ENCODE peak calls at places on chromosome 1, in nine cellular contexts. X is kidney, Y is epithelial cell of esophagus, N is transverse colon, U is uterus, S is cardiac fibroblast, L is spleen, H is pancreas, A is fibroblast of mammary gland. P is an unnamed sample.

GRCh38 chr1:7384121-7384520 is 387.0 kb upstream of the VAMP3 start:
- DNase-seq in L (peak), H (no peak), Y (no peak), X (no peak), S (no peak), U (no peak), N (peak), A (no peak), P (no peak)

GRCh38 chr1:14946567-14947285 is 206.8 kb upstream of the TMEM51 start:
- DNase-seq in N (peak), L (no peak), A (peak), S (peak), X (peak), Y (peak), H (no peak), U (no peak), P (no peak)

GRCh38 chr1:192159034-192159433 is 772 bp downstream of the RGS18 start:
- DNase-seq in Y (no peak), N (no peak), X (no peak), L (no peak), U (no peak), S (no peak), H (no peak), A (no peak), P (no peak)

GRCh38 chr1:37151789-37152188 is 117.5 kb upstream of the GRIK3 start:
- DNase-seq in A (no peak), X (no peak), H (no peak), L (no peak), Y (no peak), U (no peak), S (no peak), N (no peak), P (no peak)

GRCh38 chr1:37620707-37621106 is 14.0 kb downstream of the RSPO1 start:
- DNase-seq in S (peak), Y (peak), X (no peak), A (no peak), N (no peak), U (no peak), H (no peak), L (no peak), P (no peak)

GRCh38 chr1:17732475-17732874 is 22.7 kb upstream of the ACTL8 start:
- DNase-seq in N (no peak), S (peak), H (no peak), A (peak), U (no peak), X (no peak), L (no peak), Y (peak), P (no peak)

GRCh38 chr1:77498918-77499317 is 183.5 kb downstream of the ZZZ3 start:
- DNase-seq in Y (no peak), N (no peak), S (no peak), U (no peak), H (no peak), L (no peak), X (no peak), A (no peak), P (no peak)

GRCh38 chr1:33392639-33393038 is 38.3 kb downstream of the PHC2 start:
- DNase-seq in H (no peak), L (no peak), A (peak), Y (no peak), U (no peak), X (no peak), N (no peak), S (peak), P (no peak)

GRCh38 chr1:179083031-179083345 is 1.1 kb downstream of the TOR3A start:
- DNase-seq in A (no peak), X (no peak), Y (peak), U (no peak), N (no peak), S (peak), H (no peak), L (no peak), P (no peak)

GRCh38 chr1:7070389-7071029 is 285.3 kb downstream of the CAMTA1 start:
- DNase-seq in L (no peak), U (peak), N (peak), X (no peak), A (peak), Y (peak), H (peak), S (peak), P (peak)

GRCh38 chr1:203954293-203954692 is 92.9 kb downstream of the SNRPE start:
- DNase-seq in S (no peak), U (no peak), L (no peak), H (no peak), Y (no peak), N (no peak), X (no peak), A (no peak), P (no peak)

GRCh38 chr1:64052777-64053176 is 150.6 kb upstream of the UBE2U start:
- DNase-seq in A (no peak), L (no peak), Y (no peak), N (no peak), X (no peak), S (no peak), U (no peak), H (no peak), P (no peak)

GRCh38 chr1:98201640-98202039 is 280.8 kb upstream of the DPYD start:
- DNase-seq in A (peak), N (no peak), Y (no peak), H (no peak), L (no peak), U (no peak), X (no peak), S (peak), P (no peak)

GRCh38 chr1:230906226-230906625 is 37.9 kb upstream of the C1orf198 start:
- DNase-seq in L (no peak), N (no peak), A (no peak), X (no peak), S (peak), H (no peak), Y (no peak), U (no peak), P (no peak)

GRCh38 chr1:92184632-92185031 is 33.1 kb upstream of the C1orf146 start:
- DNase-seq in U (no peak), A (peak), L (no peak), Y (peak), H (no peak), X (no peak), N (no peak), S (peak), P (no peak)

GRCh38 chr1:114353233-114353632 is 157.8 kb downstream of the TRIM33 start:
- DNase-seq in U (peak), H (peak), A (peak), Y (peak), X (peak), S (peak), L (no peak), N (peak), P (peak)

GRCh38 chr1:48940354-48940753 is 163.7 kb upstream of the BEND5 start:
- DNase-seq in U (no peak), L (no peak), A (no peak), S (no peak), N (no peak), X (no peak), Y (no peak), H (no peak), P (no peak)

GRCh38 chr1:214990619-214991018 is 91.9 kb upstream of the KCNK2 start:
- DNase-seq in N (no peak), X (no peak), A (peak), Y (peak), S (peak), H (no peak), U (no peak), L (no peak), P (no peak)

DNA sequence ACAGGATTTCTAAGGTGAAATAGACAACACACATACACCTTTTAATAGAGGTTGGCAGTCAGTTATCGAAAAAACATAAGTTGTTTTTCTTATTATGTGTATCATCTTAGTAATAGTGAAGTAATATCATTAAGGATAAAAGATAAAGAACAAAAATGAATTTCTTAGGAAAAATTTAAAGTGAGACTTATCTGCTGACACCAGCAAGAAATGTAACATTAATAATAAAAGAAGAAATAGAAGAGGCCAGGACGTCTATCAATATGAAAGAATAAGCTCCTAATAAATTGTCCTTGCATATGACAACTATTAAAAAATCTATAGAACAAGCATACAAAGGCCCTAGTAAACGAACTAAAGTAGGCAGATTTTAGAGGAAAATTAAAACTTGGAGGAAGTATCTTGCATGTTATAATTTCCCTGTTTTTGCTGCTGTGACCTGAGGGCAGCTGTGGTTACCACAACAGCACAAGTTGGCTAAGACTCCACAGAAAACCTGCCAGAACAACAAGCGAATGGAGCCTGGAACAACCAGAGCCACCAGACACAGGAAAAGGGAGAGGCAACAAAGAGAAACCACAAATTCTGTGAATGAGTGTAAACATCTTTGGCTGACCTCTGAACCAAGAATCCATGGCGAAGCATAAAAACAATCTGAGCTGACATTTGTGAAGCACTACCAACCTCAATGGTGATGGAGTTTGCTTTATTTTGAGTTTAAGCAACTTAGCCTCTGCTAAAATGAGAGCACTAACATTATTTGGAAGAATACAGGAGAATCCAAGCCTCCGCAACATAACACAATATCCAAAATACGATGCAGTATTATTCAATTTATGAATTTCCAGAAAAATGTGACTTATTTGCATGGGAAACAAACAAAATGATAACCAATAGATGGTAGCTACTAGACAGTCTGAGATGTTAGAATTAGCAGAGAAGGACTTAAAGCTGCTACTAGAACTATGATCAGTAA is 207.5 kb downstream of the KCNT2 start:
- DNase-seq in N (peak), H (peak), L (no peak), S (peak), X (no peak), Y (peak), U (peak), A (peak), P (peak)
- TF ChIP-seq CTCF in N (no peak), H (no peak), L (no peak), S (no peak), X (no peak), Y (no peak), U (no peak), A (no peak), P (no peak)

GRCh38 chr1:31782066-31782762 is 18.1 kb upstream of the ADGRB2 start:
- DNase-seq in Y (no peak), N (no peak), U (no peak), L (peak), H (no peak), S (no peak), X (peak), A (no peak), P (no peak)
- H3K4me3 ChIP-seq in Y (no peak), N (no peak), U (no peak), L (no peak), H (no peak), S (no peak), X (no peak), A (no peak), P (no peak)

DNA sequence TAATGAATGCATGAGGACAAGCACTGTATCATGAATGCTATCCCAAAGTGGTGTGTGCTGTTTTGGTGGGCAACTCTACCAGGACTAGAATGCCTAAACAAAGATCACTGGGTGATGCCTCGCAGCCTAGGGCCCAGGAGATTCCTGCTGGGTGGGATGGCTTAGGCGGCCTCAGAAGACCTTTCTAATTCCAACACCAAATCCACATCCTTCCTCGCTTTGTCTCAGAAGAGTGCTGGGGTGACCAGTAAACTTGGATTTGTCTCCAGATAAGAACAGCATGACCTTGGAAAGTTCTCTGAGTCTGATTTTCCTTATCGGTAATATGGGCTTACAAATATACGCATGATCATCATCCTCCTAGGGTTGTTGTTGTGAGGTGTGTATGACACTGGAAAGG is 76.6 kb downstream of the TLR5 start:
- DNase-seq in S (no peak), N (no peak), A (no peak), H (no peak), L (no peak), X (no peak), U (no peak), Y (no peak), P (no peak)
- TF ChIP-seq CTCF in S (no peak), N (no peak), A (no peak), H (no peak), L (no peak), X (no peak), U (no peak), Y (no peak), P (no peak)

GRCh38 chr1:201499795-201500669 is 6.9 kb downstream of the CSRP1 start:
- DNase-seq in U (peak), S (peak), L (no peak), Y (no peak), X (no peak), H (no peak), N (no peak), A (no peak), P (no peak)
- H3K4me3 ChIP-seq in U (peak), S (no peak), L (no peak), Y (no peak), X (peak), H (no peak), N (no peak), A (no peak), P (no peak)

GRCh38 chr1:207897188-207897587 is 13.7 kb downstream of the CD34 start:
- DNase-seq in U (no peak), N (no peak), S (peak), L (no peak), X (no peak), H (no peak), Y (no peak), A (no peak), P (no peak)
- TF ChIP-seq CTCF in U (peak), N (peak), S (peak), L (no peak), X (no peak), H (no peak), Y (no peak), A (peak), P (peak)

P was measured in retinal pigment epithelial cell.